ENCODE peak calls at places on chromosomes 7 and 10, in seven cellular contexts. F is NCI-H460, S is COLO829, G is GM13977, I is heart right ventricle, D is mesendoderm, E is ELR. M is an unnamed sample.
A peak's percentile ranks its signal among the peaks of the same experiment; 100 is the strongest.

GRCh38 chr7:85567983-85568382 is 381.1 kb upstream of the SEMA3D start:
- DNase-seq in I (no peak), D (no peak), E (no peak), F (no peak), S (no peak), G (no peak), M (no peak)

GRCh38 chr10:5600908-5601307 is 65.5 kb downstream of the ASB13 start:
- DNase-seq in S (no peak), I (no peak), F (no peak), G (no peak), D (no peak), E (no peak), M (no peak)

GRCh38 chr7:116616555-116617059 is 55.4 kb upstream of the MET start:
- DNase-seq in G (no peak), D (peak; percentile 61), F (no peak), I (no peak), S (peak; percentile 63), E (peak; percentile 51), M (no peak)

GRCh38 chr7:13839063-13839462 is 150.4 kb downstream of the ETV1 start:
- DNase-seq in I (no peak), E (no peak), G (no peak), F (no peak), S (no peak), D (no peak), M (no peak)

GRCh38 chr10:17730667-17731066 is 21.3 kb upstream of the TMEM236 start:
- DNase-seq in I (peak; percentile 57), D (no peak), F (no peak), G (no peak), S (no peak), E (no peak), M (no peak)

GRCh38 chr10:84195044-84195830 is 900 bp downstream of the CDHR1 start:
- DNase-seq in F (no peak), S (no peak), E (no peak), G (no peak), I (no peak), D (no peak), M (no peak)

GRCh38 chr10:64486149-64486548 is 964.9 kb downstream of the REEP3 start:
- DNase-seq in G (no peak), F (no peak), D (no peak), S (no peak), I (no peak), E (peak; percentile 0), M (no peak)

GRCh38 chr7:142866361-142867096 is 11.7 kb downstream of the EPHB6 start:
- DNase-seq in S (peak; percentile 75), D (peak; percentile 74), I (no peak), F (peak; percentile 36), E (peak; percentile 24), G (no peak), M (no peak)

GRCh38 chr7:39212881-39213280 is 235.2 kb downstream of the POU6F2 start:
- DNase-seq in I (no peak), S (no peak), F (no peak), G (no peak), E (no peak), D (no peak), M (no peak)

GRCh38 chr10:28284126-28284525 is 18.7 kb downstream of the MPP7 start:
- DNase-seq in I (no peak), G (no peak), F (no peak), E (no peak), D (peak; percentile 58), S (no peak), M (no peak)

GRCh38 chr10:48542471-48543210 is 62.2 kb downstream of the ARHGAP22 start:
- DNase-seq in I (no peak), S (no peak), E (no peak), F (no peak), G (no peak), D (no peak), M (no peak)

GRCh38 chr10:88107698-88108097 is 244.3 kb downstream of the PTEN start:
- DNase-seq in G (no peak), I (no peak), S (no peak), D (no peak), F (no peak), E (no peak), M (no peak)

GRCh38 chr7:116952640-116953371 is 495 bp upstream of the ST7 start:
- DNase-seq in E (peak; percentile 74), I (peak; percentile 48), D (peak; percentile 82), F (no peak), S (no peak), G (no peak), M (no peak)

GRCh38 chr7:114416089-114416990 is 1.7 kb downstream of the FOXP2 start:
- DNase-seq in I (no peak), D (no peak), F (no peak), E (peak; percentile 31), G (no peak), S (no peak), M (no peak)

GRCh38 chr10:6114758-6115410 is 26.1 kb downstream of the RBM17 start:
- DNase-seq in G (no peak), I (peak; percentile 32), S (peak; percentile 13), F (peak; percentile 8), D (no peak), E (peak; percentile 86), M (peak; percentile 22)

GRCh38 chr10:77949167-77949566 is 22.6 kb upstream of the DLG5 start:
- DNase-seq in G (no peak), I (no peak), D (peak; percentile 99), F (no peak), S (no peak), E (peak; percentile 85), M (peak; percentile 59)

GRCh38 chr7:47584128-47584865 is 2.4 kb upstream of the TNS3 start:
- DNase-seq in E (no peak), G (no peak), S (no peak), F (no peak), I (no peak), D (no peak), M (no peak)

GRCh38 chr7:26471676-26472075 is 180.0 kb downstream of the SNX10 start:
- DNase-seq in D (no peak), G (no peak), F (no peak), I (no peak), S (no peak), E (no peak), M (no peak)

GRCh38 chr10:12018438-12019342 is 23.9 kb downstream of the UPF2 start:
- DNase-seq in S (no peak), F (no peak), D (no peak), G (no peak), E (no peak), I (no peak), M (no peak)

GRCh38 chr7:153446490-153446889 is 605.7 kb upstream of the DPP6 start:
- DNase-seq in D (no peak), I (no peak), G (no peak), F (no peak), S (no peak), E (no peak), M (no peak)

GRCh38 chr10:81874878-81875679 is at the start of gene NRG3:
- DNase-seq in S (no peak), E (no peak), I (no peak), G (peak; percentile 57), D (peak; percentile 30), F (no peak), M (no peak)

GRCh38 chr7:102432476-102433318 is 678 bp upstream of the ORAI2 start:
- DNase-seq in E (no peak), S (no peak), D (no peak), G (peak; percentile 54), F (no peak), I (no peak), M (no peak)

GRCh38 chr7:77738871-77739270 is 42.6 kb downstream of the RSBN1L start:
- DNase-seq in F (no peak), I (no peak), D (peak; percentile 82), G (no peak), E (peak; percentile 58), S (no peak), M (no peak)

GRCh38 chr7:54541941-54542618 is at the start of gene VSTM2A:
- DNase-seq in D (peak; percentile 79), F (no peak), E (no peak), S (no peak), G (no peak), I (no peak), M (no peak)